ENCODE peak calls at places on chromosomes 16 and 17, in four cellular contexts. G is astrocyte of the cerebellum; O is CD8-positive, alpha-beta T cell; U is MCF 10A. E is an unnamed sample.

GRCh38 chr17:63395075-63395815 is 50.9 kb downstream of the CYB561 start:
- DNase-seq in G (peak; percentile 86), O (no peak), U (peak; percentile 5), E (no peak)

GRCh38 chr17:64750891-64751677 is 89.0 kb upstream of the SMURF2 start:
- DNase-seq in G (no peak), O (no peak), U (no peak), E (no peak)

GRCh38 chr17:42618442-42619150 is 9.1 kb downstream of the TUBG1 start:
- DNase-seq in G (peak; percentile 13), O (no peak), U (peak; percentile 80), E (peak; percentile 50)

GRCh38 chr17:34235389-34236028 is 19.6 kb upstream of the CCL2 start:
- DNase-seq in G (no peak), O (no peak), U (no peak), E (no peak)

GRCh38 chr17:36608794-36609497 is 7.6 kb downstream of the MRM1 start:
- DNase-seq in G (peak; percentile 41), O (no peak), U (peak; percentile 62), E (no peak)

GRCh38 chr16:912684-913613 is 57.8 kb downstream of the LMF1 start:
- DNase-seq in G (no peak), O (no peak), U (no peak), E (no peak)

GRCh38 chr17:9473716-9474115 is 101.9 kb downstream of the STX8 start:
- DNase-seq in G (peak; percentile 95), O (no peak), U (peak; percentile 36), E (no peak)

GRCh38 chr17:8994319-8994718 is 27.0 kb upstream of the NTN1 start:
- DNase-seq in G (peak; percentile 12), O (peak; percentile 62), U (peak; percentile 61), E (no peak)

GRCh38 chr17:81210868-81211267 is 11.9 kb downstream of the CEP131 start:
- DNase-seq in G (no peak), O (no peak), U (no peak), E (no peak)

GRCh38 chr16:12090162-12090552 is 113.6 kb downstream of the SNX29 start:
- DNase-seq in G (no peak), O (no peak), U (no peak), E (no peak)

E was measured in GM12891.